ENCODE peak calls at places on chromosomes 13 and 19, in five cellular contexts. One of them, this sample, is unnamed.

GRCh38 chr19:55670280-55671053 is 4.6 kb upstream of the EPN1 start:
- DNase-seq in activated T-cell treated with anti-CD3 and anti-CD28 coated beads, Interleukin-2, amount 50 U/mL, for 72 hours: no peak
- DNase-seq in activated gamma-delta T cell treated with anti-CD3 and anti-CD28 coated beads, Interleukin-2, amount 50 U/mL, for 16 hours: no peak
- DNase-seq in stimulated activated CD4-positive, alpha-beta T cell treated with anti-CD3 and anti-CD28 coated beads, Interleukin-15, amount 100 ng/mL, for 1 hour: no peak
- DNase-seq in psoas muscle: no peak
- DNase-seq in this sample: no peak

GRCh38 chr19:41951686-41952172 is 7.4 kb downstream of the RABAC1 start:
- DNase-seq in activated T-cell treated with anti-CD3 and anti-CD28 coated beads, Interleukin-2, amount 50 U/mL, for 72 hours: peak; percentile 91
- DNase-seq in activated gamma-delta T cell treated with anti-CD3 and anti-CD28 coated beads, Interleukin-2, amount 50 U/mL, for 16 hours: peak; percentile 88
- DNase-seq in stimulated activated CD4-positive, alpha-beta T cell treated with anti-CD3 and anti-CD28 coated beads, Interleukin-15, amount 100 ng/mL, for 1 hour: peak; percentile 79
- DNase-seq in psoas muscle: peak; percentile 76
- DNase-seq in this sample: peak; percentile 85

GRCh38 chr13:93318538-93318937 is 91.9 kb downstream of the GPC6 start:
- DNase-seq in activated T-cell treated with anti-CD3 and anti-CD28 coated beads, Interleukin-2, amount 50 U/mL, for 72 hours: no peak
- DNase-seq in activated gamma-delta T cell treated with anti-CD3 and anti-CD28 coated beads, Interleukin-2, amount 50 U/mL, for 16 hours: no peak
- DNase-seq in stimulated activated CD4-positive, alpha-beta T cell treated with anti-CD3 and anti-CD28 coated beads, Interleukin-15, amount 100 ng/mL, for 1 hour: no peak
- DNase-seq in psoas muscle: no peak
- DNase-seq in this sample: no peak

GRCh38 chr13:24511019-24511823 is 1.4 kb downstream of the PARP4 start:
- DNase-seq in activated T-cell treated with anti-CD3 and anti-CD28 coated beads, Interleukin-2, amount 50 U/mL, for 72 hours: peak; percentile 65
- DNase-seq in activated gamma-delta T cell treated with anti-CD3 and anti-CD28 coated beads, Interleukin-2, amount 50 U/mL, for 16 hours: peak; percentile 27
- DNase-seq in stimulated activated CD4-positive, alpha-beta T cell treated with anti-CD3 and anti-CD28 coated beads, Interleukin-15, amount 100 ng/mL, for 1 hour: no peak
- DNase-seq in psoas muscle: no peak
- DNase-seq in this sample: peak; percentile 73

GRCh38 chr19:46766569-46767317 is 20.5 kb upstream of the STRN4 start:
- DNase-seq in activated T-cell treated with anti-CD3 and anti-CD28 coated beads, Interleukin-2, amount 50 U/mL, for 72 hours: peak; percentile 73
- DNase-seq in activated gamma-delta T cell treated with anti-CD3 and anti-CD28 coated beads, Interleukin-2, amount 50 U/mL, for 16 hours: peak; percentile 46
- DNase-seq in stimulated activated CD4-positive, alpha-beta T cell treated with anti-CD3 and anti-CD28 coated beads, Interleukin-15, amount 100 ng/mL, for 1 hour: no peak
- DNase-seq in psoas muscle: peak; percentile 37
- DNase-seq in this sample: peak; percentile 69

GRCh38 chr13:76936736-76937135 is 11.6 kb upstream of the ACOD1 start:
- DNase-seq in activated T-cell treated with anti-CD3 and anti-CD28 coated beads, Interleukin-2, amount 50 U/mL, for 72 hours: no peak
- DNase-seq in activated gamma-delta T cell treated with anti-CD3 and anti-CD28 coated beads, Interleukin-2, amount 50 U/mL, for 16 hours: no peak
- DNase-seq in stimulated activated CD4-positive, alpha-beta T cell treated with anti-CD3 and anti-CD28 coated beads, Interleukin-15, amount 100 ng/mL, for 1 hour: no peak
- DNase-seq in psoas muscle: no peak
- DNase-seq in this sample: no peak

GRCh38 chr19:41933693-41934426 is 5.6 kb upstream of the ERFL start:
- DNase-seq in activated T-cell treated with anti-CD3 and anti-CD28 coated beads, Interleukin-2, amount 50 U/mL, for 72 hours: no peak
- DNase-seq in activated gamma-delta T cell treated with anti-CD3 and anti-CD28 coated beads, Interleukin-2, amount 50 U/mL, for 16 hours: no peak
- DNase-seq in stimulated activated CD4-positive, alpha-beta T cell treated with anti-CD3 and anti-CD28 coated beads, Interleukin-15, amount 100 ng/mL, for 1 hour: no peak
- DNase-seq in psoas muscle: no peak
- DNase-seq in this sample: no peak

GRCh38 chr19:4375620-4376228 is 24.6 kb downstream of the SH3GL1 start:
- DNase-seq in activated T-cell treated with anti-CD3 and anti-CD28 coated beads, Interleukin-2, amount 50 U/mL, for 72 hours: no peak
- DNase-seq in activated gamma-delta T cell treated with anti-CD3 and anti-CD28 coated beads, Interleukin-2, amount 50 U/mL, for 16 hours: no peak
- DNase-seq in stimulated activated CD4-positive, alpha-beta T cell treated with anti-CD3 and anti-CD28 coated beads, Interleukin-15, amount 100 ng/mL, for 1 hour: no peak
- DNase-seq in psoas muscle: peak; percentile 42
- DNase-seq in this sample: peak; percentile 60

GRCh38 chr13:33033361-33033812 is 17.2 kb downstream of the KL start:
- DNase-seq in activated T-cell treated with anti-CD3 and anti-CD28 coated beads, Interleukin-2, amount 50 U/mL, for 72 hours: peak; percentile 21
- DNase-seq in activated gamma-delta T cell treated with anti-CD3 and anti-CD28 coated beads, Interleukin-2, amount 50 U/mL, for 16 hours: no peak
- DNase-seq in stimulated activated CD4-positive, alpha-beta T cell treated with anti-CD3 and anti-CD28 coated beads, Interleukin-15, amount 100 ng/mL, for 1 hour: no peak
- DNase-seq in psoas muscle: no peak
- DNase-seq in this sample: peak; percentile 39

GRCh38 chr19:47309038-47309437 is 623 bp upstream of the C5AR1 start:
- DNase-seq in activated T-cell treated with anti-CD3 and anti-CD28 coated beads, Interleukin-2, amount 50 U/mL, for 72 hours: no peak
- DNase-seq in activated gamma-delta T cell treated with anti-CD3 and anti-CD28 coated beads, Interleukin-2, amount 50 U/mL, for 16 hours: no peak
- DNase-seq in stimulated activated CD4-positive, alpha-beta T cell treated with anti-CD3 and anti-CD28 coated beads, Interleukin-15, amount 100 ng/mL, for 1 hour: no peak
- DNase-seq in psoas muscle: no peak
- DNase-seq in this sample: no peak

GRCh38 chr13:107867701-107868661 is 347.4 kb downstream of the LIG4 start:
- DNase-seq in activated T-cell treated with anti-CD3 and anti-CD28 coated beads, Interleukin-2, amount 50 U/mL, for 72 hours: peak; percentile 8
- DNase-seq in activated gamma-delta T cell treated with anti-CD3 and anti-CD28 coated beads, Interleukin-2, amount 50 U/mL, for 16 hours: no peak
- DNase-seq in stimulated activated CD4-positive, alpha-beta T cell treated with anti-CD3 and anti-CD28 coated beads, Interleukin-15, amount 100 ng/mL, for 1 hour: no peak
- DNase-seq in psoas muscle: no peak
- DNase-seq in this sample: peak; percentile 35

GRCh38 chr19:33302974-33303790 is 848 bp upstream of the CEBPA start:
- DNase-seq in activated T-cell treated with anti-CD3 and anti-CD28 coated beads, Interleukin-2, amount 50 U/mL, for 72 hours: peak; percentile 45
- DNase-seq in activated gamma-delta T cell treated with anti-CD3 and anti-CD28 coated beads, Interleukin-2, amount 50 U/mL, for 16 hours: no peak
- DNase-seq in stimulated activated CD4-positive, alpha-beta T cell treated with anti-CD3 and anti-CD28 coated beads, Interleukin-15, amount 100 ng/mL, for 1 hour: no peak
- DNase-seq in psoas muscle: peak; percentile 68
- DNase-seq in this sample: peak; percentile 71

GRCh38 chr19:3113100-3114017 is 19.2 kb downstream of the GNA11 start:
- DNase-seq in activated T-cell treated with anti-CD3 and anti-CD28 coated beads, Interleukin-2, amount 50 U/mL, for 72 hours: no peak
- DNase-seq in activated gamma-delta T cell treated with anti-CD3 and anti-CD28 coated beads, Interleukin-2, amount 50 U/mL, for 16 hours: no peak
- DNase-seq in stimulated activated CD4-positive, alpha-beta T cell treated with anti-CD3 and anti-CD28 coated beads, Interleukin-15, amount 100 ng/mL, for 1 hour: no peak
- DNase-seq in psoas muscle: no peak
- DNase-seq in this sample: no peak

GRCh38 chr19:47881757-47882156 is 4.4 kb downstream of the SULT2A1 start:
- DNase-seq in activated T-cell treated with anti-CD3 and anti-CD28 coated beads, Interleukin-2, amount 50 U/mL, for 72 hours: no peak
- DNase-seq in activated gamma-delta T cell treated with anti-CD3 and anti-CD28 coated beads, Interleukin-2, amount 50 U/mL, for 16 hours: no peak
- DNase-seq in stimulated activated CD4-positive, alpha-beta T cell treated with anti-CD3 and anti-CD28 coated beads, Interleukin-15, amount 100 ng/mL, for 1 hour: no peak
- DNase-seq in psoas muscle: no peak
- DNase-seq in this sample: no peak

GRCh38 chr19:19342086-19343015 is 21.7 kb downstream of the MAU2 start:
- DNase-seq in activated T-cell treated with anti-CD3 and anti-CD28 coated beads, Interleukin-2, amount 50 U/mL, for 72 hours: no peak
- DNase-seq in activated gamma-delta T cell treated with anti-CD3 and anti-CD28 coated beads, Interleukin-2, amount 50 U/mL, for 16 hours: no peak
- DNase-seq in stimulated activated CD4-positive, alpha-beta T cell treated with anti-CD3 and anti-CD28 coated beads, Interleukin-15, amount 100 ng/mL, for 1 hour: no peak
- DNase-seq in psoas muscle: peak; percentile 70
- DNase-seq in this sample: peak; percentile 65

GRCh38 chr13:44420376-44421220 is 47.0 kb downstream of the SERP2 start:
- DNase-seq in activated T-cell treated with anti-CD3 and anti-CD28 coated beads, Interleukin-2, amount 50 U/mL, for 72 hours: no peak
- DNase-seq in activated gamma-delta T cell treated with anti-CD3 and anti-CD28 coated beads, Interleukin-2, amount 50 U/mL, for 16 hours: no peak
- DNase-seq in stimulated activated CD4-positive, alpha-beta T cell treated with anti-CD3 and anti-CD28 coated beads, Interleukin-15, amount 100 ng/mL, for 1 hour: no peak
- DNase-seq in psoas muscle: no peak
- DNase-seq in this sample: no peak

GRCh38 chr13:46905249-46905648 is 8.4 kb upstream of the HTR2A start:
- DNase-seq in activated T-cell treated with anti-CD3 and anti-CD28 coated beads, Interleukin-2, amount 50 U/mL, for 72 hours: no peak
- DNase-seq in activated gamma-delta T cell treated with anti-CD3 and anti-CD28 coated beads, Interleukin-2, amount 50 U/mL, for 16 hours: no peak
- DNase-seq in stimulated activated CD4-positive, alpha-beta T cell treated with anti-CD3 and anti-CD28 coated beads, Interleukin-15, amount 100 ng/mL, for 1 hour: no peak
- DNase-seq in psoas muscle: no peak
- DNase-seq in this sample: no peak

GRCh38 chr13:98575009-98575866 is 1.7 kb downstream of the STK24 start:
- DNase-seq in activated T-cell treated with anti-CD3 and anti-CD28 coated beads, Interleukin-2, amount 50 U/mL, for 72 hours: no peak
- DNase-seq in activated gamma-delta T cell treated with anti-CD3 and anti-CD28 coated beads, Interleukin-2, amount 50 U/mL, for 16 hours: no peak
- DNase-seq in stimulated activated CD4-positive, alpha-beta T cell treated with anti-CD3 and anti-CD28 coated beads, Interleukin-15, amount 100 ng/mL, for 1 hour: no peak
- DNase-seq in psoas muscle: no peak
- DNase-seq in this sample: no peak